ENCODE peak calls at places on chromosome 22, in seven cellular contexts. K is K562, T is HepG2, M is GM12878, W is SK-N-SH, Z is H1, I is GM12892. D is an unnamed sample.

GRCh38 chr22:35443338-35443737 is 43.4 kb downstream of the MCM5 start:
- DNase-seq in W (no peak), M (no peak), T (no peak), Z (no peak), K (no peak), I (no peak), D (no peak)

GRCh38 chr22:45290410-45290936 is 5.7 kb downstream of the UPK3A start:
- DNase-seq in T (no peak), Z (no peak), W (no peak), I (no peak), M (no peak), K (no peak), D (no peak)

GRCh38 chr22:40240671-40241070 is 62.9 kb downstream of the TNRC6B start:
- DNase-seq in I (no peak), K (no peak), Z (no peak), W (no peak), M (no peak), T (no peak), D (no peak)

GRCh38 chr22:20803696-20804324 is 29.9 kb downstream of the SERPIND1 start:
- DNase-seq in I (no peak), M (no peak), W (peak), K (peak), T (peak), Z (peak), D (no peak)

GRCh38 chr22:50329236-50329635 is 2.4 kb upstream of the DENND6B start:
- DNase-seq in K (no peak), Z (no peak), T (no peak), M (no peak), I (no peak), W (no peak), D (no peak)

GRCh38 chr22:39924286-39924685 is 23.4 kb downstream of the GRAP2 start:
- DNase-seq in M (no peak), K (no peak), T (no peak), I (no peak), W (no peak), Z (no peak), D (no peak)

GRCh38 chr22:46233231-46233630 is 16.9 kb downstream of the CDPF1 start:
- DNase-seq in Z (no peak), W (no peak), M (no peak), T (no peak), K (no peak), I (no peak), D (no peak)

GRCh38 chr22:50425179-50425916 is 49.5 kb downstream of the SBF1 start:
- DNase-seq in K (no peak), T (no peak), I (no peak), W (no peak), Z (no peak), M (no peak), D (no peak)

GRCh38 chr22:49827307-49827852 is 293 bp downstream of the BRD1 start:
- DNase-seq in K (peak), W (peak), T (no peak), M (no peak), Z (no peak), I (no peak), D (no peak)

GRCh38 chr22:30078320-30079311 is 1.6 kb upstream of the HORMAD2 start:
- DNase-seq in K (no peak), W (no peak), M (peak), I (no peak), T (no peak), Z (no peak), D (no peak)

GRCh38 chr22:50281957-50282356 is 11.8 kb upstream of the MAPK11 start:
- DNase-seq in W (no peak), Z (no peak), M (no peak), T (no peak), K (no peak), I (no peak), D (no peak)

GRCh38 chr22:46360891-46361290 is 25.4 kb downstream of the TRMU start:
- DNase-seq in I (no peak), M (no peak), T (no peak), K (no peak), Z (no peak), W (no peak), D (no peak)

GRCh38 chr22:16953206-16954059 is 54.6 kb downstream of the GAB4 start:
- DNase-seq in K (peak), T (no peak), M (no peak), I (no peak), W (no peak), Z (no peak), D (no peak)

GRCh38 chr22:17576475-17576874 is 13.2 kb downstream of the SLC25A18 start:
- DNase-seq in I (no peak), W (no peak), T (no peak), M (no peak), K (no peak), Z (no peak), D (no peak)

GRCh38 chr22:17910561-17911311 is 113.6 kb downstream of the MICAL3 start:
- DNase-seq in K (no peak), I (no peak), Z (peak), W (peak), T (no peak), M (no peak), D (no peak)

GRCh38 chr22:28976588-28976987 is 85.0 kb downstream of the C22orf31 start:
- DNase-seq in I (no peak), W (no peak), Z (no peak), M (no peak), K (no peak), T (no peak), D (no peak)

GRCh38 chr22:17633217-17633997 is 4.9 kb upstream of the ATP6V1E1 start:
- DNase-seq in M (no peak), W (no peak), I (no peak), K (peak), Z (no peak), T (peak), D (no peak)

GRCh38 chr22:31088233-31088986 is 7.3 kb downstream of the SMTN start:
- DNase-seq in Z (no peak), W (peak), I (peak), K (no peak), T (no peak), M (no peak), D (no peak)

GRCh38 chr22:49667236-49667635 is 160.4 kb downstream of the BRD1 start:
- DNase-seq in I (no peak), Z (peak), W (no peak), T (no peak), M (no peak), K (no peak), D (no peak)

GRCh38 chr22:45453764-45454163 is 40.3 kb downstream of the RIBC2 start:
- DNase-seq in K (no peak), W (no peak), I (no peak), M (no peak), Z (no peak), T (no peak), D (no peak)

GRCh38 chr22:45064313-45065268 is 54.8 kb upstream of the PHF21B start:
- DNase-seq in I (peak), Z (no peak), W (no peak), M (peak), T (no peak), K (peak), D (peak)

GRCh38 chr22:26700462-26700861 is 43.1 kb downstream of the MIAT start:
- DNase-seq in I (no peak), T (no peak), Z (no peak), K (no peak), W (no peak), M (no peak), D (no peak)

GRCh38 chr22:39238966-39239510 is 5.7 kb downstream of the PDGFB start:
- DNase-seq in M (no peak), Z (no peak), T (no peak), K (no peak), I (no peak), W (peak), D (no peak)

GRCh38 chr22:27970596-27971220 is 51.7 kb upstream of the PITPNB start:
- DNase-seq in W (no peak), Z (no peak), T (no peak), K (no peak), I (no peak), M (no peak), D (no peak)

GRCh38 chr22:27972732-27973698 is 54.0 kb upstream of the PITPNB start:
- DNase-seq in K (no peak), W (no peak), Z (no peak), T (no peak), M (no peak), I (no peak), D (no peak)

GRCh38 chr22:27973851-27974250 is 54.8 kb upstream of the PITPNB start:
- DNase-seq in T (no peak), M (no peak), K (no peak), Z (no peak), W (no peak), I (no peak), D (no peak)

GRCh38 chr22:27975381-27976013 is 56.4 kb upstream of the PITPNB start:
- DNase-seq in T (no peak), W (no peak), Z (no peak), K (no peak), M (no peak), I (no peak), D (no peak)

GRCh38 chr22:27971926-27972325 is 52.9 kb upstream of the PITPNB start:
- DNase-seq in I (no peak), T (no peak), W (no peak), K (no peak), Z (no peak), M (no peak), D (no peak)
- TF ChIP-seq TAF1 in I (no peak), T (no peak), W (no peak), K (no peak), Z (no peak), M (no peak), D (no peak)

GRCh38 chr22:48433647-48434046 is 1394.0 kb downstream of the BRD1 start:
- DNase-seq in T (no peak), I (no peak), Z (no peak), W (no peak), K (no peak), M (no peak), D (no peak)

GRCh38 chr22:48434868-48435250 is 1392.8 kb downstream of the BRD1 start:
- DNase-seq in M (no peak), K (no peak), I (no peak), T (no peak), W (no peak), Z (no peak), D (no peak)

GRCh38 chr22:48436201-48436931 is 1391.3 kb downstream of the BRD1 start:
- DNase-seq in W (no peak), I (no peak), K (no peak), T (no peak), M (no peak), Z (no peak), D (no peak)

GRCh38 chr22:48432721-48433518 is 1394.8 kb downstream of the BRD1 start:
- DNase-seq in W (no peak), K (no peak), T (no peak), Z (no peak), I (no peak), M (no peak), D (no peak)

GRCh38 chr22:48434156-48434867 is 1393.4 kb downstream of the BRD1 start:
- DNase-seq in I (no peak), K (no peak), W (no peak), Z (no peak), M (no peak), T (no peak), D (no peak)
- TF ChIP-seq TAF1 in I (no peak), K (no peak), W (no peak), Z (no peak), M (no peak), T (no peak), D (no peak)

GRCh38 chr22:38201371-38201717 is 450 bp upstream of the MAFF start:
- DNase-seq in I (no peak), Z (no peak), M (no peak), W (no peak), T (no peak), K (no peak), D (no peak)

GRCh38 chr22:38193580-38193979 is 8.2 kb upstream of the MAFF start:
- DNase-seq in W (no peak), I (no peak), Z (no peak), M (no peak), T (no peak), K (no peak), D (no peak)

GRCh38 chr22:38199826-38200559 is 1.8 kb upstream of the MAFF start:
- DNase-seq in W (no peak), K (no peak), I (no peak), M (no peak), Z (no peak), T (no peak), D (no peak)

GRCh38 chr22:38192475-38192863 is 9.3 kb upstream of the MAFF start:
- DNase-seq in T (no peak), Z (no peak), K (no peak), I (no peak), W (no peak), M (no peak), D (no peak)

GRCh38 chr22:38196791-38197429 is 4.9 kb upstream of the MAFF start:
- DNase-seq in K (no peak), W (no peak), M (no peak), Z (peak), I (no peak), T (no peak), D (no peak)
- TF ChIP-seq TAF1 in K (no peak), W (no peak), M (no peak), Z (no peak), I (no peak), T (no peak), D (no peak)

DNA sequence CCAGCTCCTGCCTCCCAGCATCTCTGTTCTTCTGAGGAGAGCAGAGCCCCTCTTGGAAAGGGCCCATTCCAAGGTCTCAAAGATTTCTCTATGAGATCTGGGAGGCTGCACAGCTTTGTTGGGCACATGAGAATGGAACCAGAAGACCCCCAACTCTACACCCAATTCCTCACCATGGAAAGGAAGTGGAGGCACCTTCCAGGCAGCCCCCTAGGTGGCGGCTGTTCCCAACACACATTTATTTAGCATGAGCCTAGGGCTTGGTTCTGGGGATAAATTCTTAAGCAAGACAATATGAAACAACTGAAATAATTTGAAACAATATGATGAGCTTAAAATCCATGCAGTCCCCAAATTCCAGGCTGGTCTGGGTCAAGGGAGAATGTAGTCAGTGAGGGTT is 100.4 kb downstream of the TIMP3 start:
- DNase-seq in T (no peak), K (no peak), I (no peak), W (no peak), M (no peak), Z (no peak), D (no peak)
- TF ChIP-seq TAF1 in T (no peak), K (no peak), I (no peak), W (no peak), M (no peak), Z (no peak), D (no peak)

GRCh38 chr22:22410121-22410520 is 98.4 kb downstream of the ZNF280B start:
- DNase-seq in K (peak), W (no peak), I (peak), Z (no peak), T (no peak), M (no peak), D (no peak)
- TF ChIP-seq TAF1 in K (no peak), W (no peak), I (no peak), Z (no peak), T (no peak), M (no peak), D (no peak)

DNA sequence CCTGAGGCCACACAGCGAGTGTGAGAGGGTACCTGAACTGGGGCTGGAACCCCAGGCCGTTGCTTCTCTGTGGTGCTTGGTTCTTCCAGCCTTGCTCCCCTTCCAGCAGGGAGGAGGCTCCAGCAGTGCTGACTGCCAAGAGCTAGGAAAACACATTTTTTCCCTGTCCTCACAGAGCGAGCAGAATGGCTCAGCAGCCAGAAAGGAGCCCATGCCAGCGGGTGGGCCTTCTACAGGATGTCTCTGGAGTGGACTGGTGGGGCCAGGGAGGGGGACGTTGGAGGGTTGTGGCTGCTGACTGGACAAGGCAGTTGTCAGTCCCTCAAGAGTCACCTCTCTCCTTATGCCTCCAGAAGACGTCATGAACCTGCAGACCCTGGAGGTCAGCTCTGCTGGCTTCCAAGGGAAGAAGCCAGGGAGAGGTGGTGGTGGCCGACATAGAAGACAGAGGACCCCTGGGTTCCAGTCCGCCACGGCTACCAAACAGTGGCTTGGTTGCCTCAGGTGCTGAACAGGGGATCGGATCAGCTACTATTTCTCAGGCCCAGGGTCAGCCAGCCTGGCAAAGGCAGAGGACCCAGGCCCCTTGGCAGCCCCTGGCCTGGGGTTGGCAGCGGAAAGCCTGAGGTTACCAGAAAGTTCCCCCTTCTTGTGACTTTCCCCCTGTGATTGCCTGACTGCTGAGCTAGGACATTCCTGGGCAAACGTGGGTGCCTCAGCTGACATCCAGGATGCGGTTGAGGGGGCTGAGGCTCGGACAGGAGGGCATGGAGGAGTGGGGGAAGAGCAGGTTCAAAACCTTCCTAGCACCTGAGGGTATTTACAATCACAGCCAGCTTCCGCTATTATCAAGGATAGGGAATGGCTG is 3.7 kb downstream of the MAFF start:
- DNase-seq in Z (no peak), I (no peak), W (no peak), M (no peak), T (no peak), K (no peak), D (no peak)
- TF ChIP-seq TAF1 in Z (no peak), I (no peak), W (no peak), M (no peak), T (no peak), K (no peak), D (no peak)

DNA sequence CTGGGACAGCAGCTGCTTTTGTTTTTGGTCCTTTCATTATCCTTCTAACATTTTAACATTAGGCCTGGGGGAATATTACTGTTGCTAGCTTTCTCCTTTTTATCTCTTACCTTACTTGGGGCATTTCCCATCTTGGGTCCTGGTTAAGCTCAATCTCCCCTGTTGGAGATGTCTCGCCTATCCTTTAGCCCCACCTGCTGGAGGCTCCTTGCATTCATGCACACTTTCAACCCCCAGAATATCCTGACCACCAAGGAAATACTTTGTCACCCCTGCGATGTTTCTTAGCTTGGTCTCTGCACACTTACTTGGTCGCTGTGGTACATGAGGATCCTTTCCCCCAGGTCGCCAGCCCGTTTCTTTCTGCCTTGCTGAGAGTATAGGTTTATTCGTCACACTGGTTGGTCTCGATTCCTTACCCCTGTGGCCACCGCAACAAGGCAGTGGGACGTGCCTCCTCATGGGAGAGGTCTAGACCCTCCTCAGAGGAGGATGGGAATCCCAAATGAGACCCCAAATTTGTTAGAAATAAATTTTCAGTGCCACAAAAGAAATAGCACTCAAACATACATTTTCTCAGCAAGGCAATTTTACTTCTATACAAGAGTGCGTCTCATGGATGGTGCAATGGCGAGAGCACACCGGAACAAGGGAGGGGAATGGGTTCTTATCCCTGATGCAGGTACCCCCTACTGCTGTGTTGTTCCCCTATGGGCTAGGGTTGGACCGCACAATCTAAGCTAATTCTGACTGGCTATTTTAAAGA is 5.4 kb upstream of the TXN2 start:
- DNase-seq in I (no peak), M (no peak), W (no peak), T (peak), K (no peak), Z (peak), D (no peak)
- TF ChIP-seq TAF1 in I (no peak), M (no peak), W (no peak), T (no peak), K (no peak), Z (no peak), D (no peak)